ENCODE peak calls at places on chromosomes 11 and 22, in eight cellular contexts. A is RWPE2, N is dorsolateral prefrontal cortex, C is fibroblast of pulmonary artery, M is upper lobe of left lung, I is HL-60, U is HFF-Myc, H is esophagus squamous epithelium. D is an unnamed sample.

GRCh38 chr22:28882878-28883656 is at the start of gene ZNRF3:
- DNase-seq in A (peak), N (peak), C (peak), M (peak), I (peak), U (peak), H (peak), D (peak)

GRCh38 chr11:13378316-13378715 is 84.7 kb downstream of the BTBD10 start:
- DNase-seq in A (no peak), N (no peak), C (no peak), M (no peak), I (no peak), U (no peak), H (no peak), D (peak)

GRCh38 chr11:1371377-1371776 is 18.4 kb upstream of the BRSK2 start:
- DNase-seq in A (no peak), N (no peak), C (no peak), M (no peak), I (no peak), U (no peak), H (no peak), D (no peak)

GRCh38 chr11:95863486-95864140 is 60.3 kb downstream of the MTMR2 start:
- DNase-seq in A (no peak), N (no peak), C (peak), M (no peak), I (no peak), U (no peak), H (no peak), D (peak)

GRCh38 chr22:49303781-49304461 is 523.8 kb downstream of the BRD1 start:
- DNase-seq in A (peak), N (peak), C (no peak), M (peak), I (no peak), U (no peak), H (no peak), D (no peak)

GRCh38 chr11:22192289-22192641 is 620 bp upstream of the ANO5 start:
- DNase-seq in A (no peak), N (no peak), C (no peak), M (no peak), I (no peak), U (no peak), H (no peak), D (no peak)

GRCh38 chr11:35373284-35373933 is 45.9 kb downstream of the SLC1A2 start:
- DNase-seq in A (no peak), N (no peak), C (no peak), M (no peak), I (no peak), U (no peak), H (no peak), D (no peak)

GRCh38 chr11:119592642-119593041 is 136.4 kb downstream of the NECTIN1 start:
- DNase-seq in A (no peak), N (no peak), C (no peak), M (no peak), I (no peak), U (no peak), H (no peak), D (no peak)

GRCh38 chr11:44977493-44977984 is 26.9 kb upstream of the TP53I11 start:
- DNase-seq in A (no peak), N (no peak), C (peak), M (no peak), I (peak), U (no peak), H (no peak), D (peak)

GRCh38 chr11:79415411-79415810 is 25.4 kb downstream of the TENM4 start:
- DNase-seq in A (no peak), N (no peak), C (no peak), M (no peak), I (no peak), U (no peak), H (no peak), D (no peak)

DNA sequence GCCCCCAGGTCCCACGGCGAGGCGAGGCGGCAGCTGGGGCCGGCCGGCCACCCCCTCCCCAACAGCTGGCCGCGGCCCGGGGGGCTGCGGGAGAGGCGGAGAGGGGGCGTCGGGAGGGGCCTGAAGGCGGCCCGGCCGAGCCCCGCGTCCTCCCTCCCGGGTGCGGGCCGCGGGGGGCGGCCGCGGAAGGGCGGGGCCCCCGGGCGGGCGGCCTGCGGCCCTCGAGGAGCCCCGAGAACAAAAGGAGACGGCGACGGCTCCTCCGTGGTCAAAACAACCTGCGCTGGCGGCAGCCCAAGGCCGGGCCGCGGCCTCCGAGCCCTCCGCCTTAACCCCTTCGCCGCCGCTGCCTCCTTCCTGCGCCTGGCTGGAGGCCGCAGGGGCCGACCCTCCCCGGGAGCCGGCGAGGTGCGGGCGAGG is 2.4 kb downstream of the PDGFB start:
- DNase-seq in A (no peak), N (no peak), C (no peak), M (no peak), I (no peak), U (no peak), H (no peak), D (no peak)
- H3K4me3 ChIP-seq in A (peak), N (peak), C (peak), M (peak), I (no peak), U (no peak), H (peak), D (peak)

GRCh38 chr22:21990449-21991308 is 8.1 kb upstream of the TOP3B start:
- DNase-seq in A (no peak), N (no peak), C (no peak), M (peak), I (no peak), U (no peak), H (no peak), D (no peak)
- TF ChIP-seq CTCF in A (no peak), N (no peak), C (no peak), M (no peak), I (no peak), U (no peak), H (no peak), D (no peak)

GRCh38 chr11:9315078-9315688 is 790 bp upstream of the TMEM41B start:
- DNase-seq in A (no peak), N (no peak), C (no peak), M (no peak), I (peak), U (no peak), H (no peak), D (no peak)

GRCh38 chr11:9316334-9316733 is 1.9 kb upstream of the TMEM41B start:
- DNase-seq in A (no peak), N (no peak), C (no peak), M (no peak), I (no peak), U (no peak), H (no peak), D (no peak)

GRCh38 chr11:9314291-9315077 is at the start of gene TMEM41B:
- DNase-seq in A (peak), N (peak), C (peak), M (peak), I (peak), U (peak), H (peak), D (peak)

DNA sequence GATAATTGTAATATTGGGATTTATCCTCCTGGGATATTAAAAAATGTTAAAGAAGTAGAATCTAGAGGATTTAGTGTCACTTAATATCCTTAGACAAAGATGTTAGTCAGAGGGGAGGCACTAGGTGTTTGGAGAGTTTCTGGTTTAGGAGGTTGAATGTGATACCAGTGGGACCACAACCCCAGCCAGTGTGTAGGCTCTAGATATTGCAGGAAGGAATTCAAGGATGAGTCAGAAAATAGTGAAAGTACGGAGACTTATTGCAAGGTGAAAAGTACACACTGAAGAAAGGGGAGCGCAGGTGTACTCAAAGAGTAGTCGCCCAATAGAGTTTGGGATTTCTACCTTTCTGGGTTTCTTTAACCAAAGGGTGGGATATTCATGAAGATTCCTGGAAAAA is 5.7 kb upstream of the TMEM41B start:
- DNase-seq in A (no peak), N (no peak), C (no peak), M (no peak), I (no peak), U (no peak), H (no peak), D (no peak)
- H3K4me3 ChIP-seq in A (no peak), N (no peak), C (no peak), M (no peak), I (no peak), U (no peak), H (no peak), D (no peak)

DNA sequence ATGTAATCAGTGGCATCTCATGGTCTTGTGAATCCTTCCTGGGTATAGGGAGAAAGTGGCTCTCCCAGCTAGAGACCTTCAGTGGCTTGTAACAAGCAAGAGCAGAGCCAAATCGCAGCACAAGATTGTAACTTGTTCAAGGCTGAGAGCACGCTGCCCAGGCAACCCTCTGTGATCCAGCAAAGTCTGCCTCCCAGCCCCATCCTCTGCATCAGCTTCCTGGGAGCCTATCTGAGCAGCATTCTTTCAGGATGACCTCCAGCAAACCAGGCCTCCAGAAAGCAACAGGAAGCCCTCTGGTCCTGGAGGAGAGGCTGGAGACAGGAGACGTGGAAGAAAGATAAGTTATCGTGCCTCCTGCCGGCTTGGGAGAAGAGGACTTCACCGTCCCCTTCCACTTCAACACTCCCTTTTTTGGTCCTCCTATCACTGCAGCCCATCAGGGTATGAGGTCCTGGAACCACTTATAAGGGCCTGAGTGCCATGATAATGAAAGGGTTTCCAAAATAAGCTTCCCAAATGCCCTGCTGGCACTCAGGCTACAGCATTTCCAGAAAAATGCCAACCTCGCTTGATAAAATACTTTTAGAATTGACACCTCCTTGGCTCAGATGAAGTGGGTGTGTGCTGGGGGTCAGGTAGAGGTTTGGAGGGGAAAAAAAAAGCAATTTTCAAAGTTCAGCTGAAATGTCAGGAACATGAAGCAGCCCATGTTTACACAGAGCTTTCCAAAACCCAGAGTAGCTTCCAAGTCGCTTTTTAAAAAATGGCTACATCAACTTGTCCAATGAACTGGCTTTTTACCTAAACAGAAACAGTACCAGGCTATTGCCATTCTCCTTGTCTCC is 80.2 kb downstream of the PLEKHA7 start:
- DNase-seq in A (no peak), N (no peak), C (peak), M (no peak), I (no peak), U (no peak), H (no peak), D (no peak)
- TF ChIP-seq CTCF in A (no peak), N (no peak), C (no peak), M (no peak), I (no peak), U (no peak), H (no peak), D (no peak)

DNA sequence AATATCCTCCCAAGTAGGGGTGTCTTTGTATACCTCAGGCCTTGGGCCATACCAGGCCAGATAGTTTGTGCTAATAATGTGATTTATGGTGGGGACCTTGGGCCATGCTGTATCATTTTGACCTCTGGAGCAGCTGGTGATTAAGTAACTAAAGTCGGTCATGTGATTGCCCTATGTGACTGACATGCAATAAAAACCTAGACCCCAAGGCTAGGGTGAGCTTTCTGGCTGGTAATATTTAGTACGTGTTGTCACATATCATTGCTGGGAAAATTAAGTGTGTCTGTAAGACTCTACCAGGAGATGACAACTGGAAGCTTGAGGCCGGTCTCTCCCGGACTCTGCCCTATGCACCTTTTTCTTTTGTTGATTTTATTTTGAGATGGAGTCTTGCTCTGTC is 12.6 kb upstream of the TFIP11 start:
- DNase-seq in A (no peak), N (no peak), C (no peak), M (no peak), I (no peak), U (no peak), H (no peak), D (no peak)
- H3K4me3 ChIP-seq in A (no peak), N (no peak), C (no peak), M (no peak), I (no peak), U (no peak), H (no peak), D (no peak)

GRCh38 chr22:31139866-31140716 is at the start of gene PLA2G3:
- DNase-seq in A (no peak), N (no peak), C (peak), M (peak), I (no peak), U (peak), H (no peak), D (peak)
- TF ChIP-seq CTCF in A (no peak), N (no peak), C (no peak), M (no peak), I (no peak), U (no peak), H (no peak), D (peak)

GRCh38 chr11:123233280-123233977 is 38.4 kb upstream of the CLMP start:
- DNase-seq in A (no peak), N (no peak), C (no peak), M (no peak), I (no peak), U (no peak), H (no peak), D (peak)
- H3K4me3 ChIP-seq in A (no peak), N (no peak), C (no peak), M (no peak), I (no peak), U (no peak), H (no peak), D (no peak)

D was measured in fibroblast of villous mesenchyme.